ENCODE peak calls at places on chromosomes 16 and 17, in four cellular contexts. Y is stimulated activated CD8-positive, alpha-beta memory T cell treated with anti-CD3 and anti-CD28 coated beads, Interleukin-4, amount 100 ng/mL, for 24 hours; C is CD4-positive, alpha-beta T cell; R is stimulated activated CD4-positive, alpha-beta T cell treated with anti-CD3 and anti-CD28 coated beads, Interleukin-4, amount 100 ng/mL, for 24 hours. M is an unnamed sample.

GRCh38 chr16:1923299-1924034 is 5.3 kb upstream of the HS3ST6 start:
- DNase-seq in C (no peak), Y (no peak), R (no peak), M (no peak)

GRCh38 chr17:39051001-39051605 is 83.9 kb upstream of the FBXO47 start:
- DNase-seq in R (no peak), Y (no peak), C (no peak), M (no peak)

GRCh38 chr16:57306676-57307341 is 22.3 kb upstream of the PLLP start:
- DNase-seq in C (no peak), R (no peak), Y (no peak), M (no peak)

GRCh38 chr17:3529817-3530741 is 27.5 kb downstream of the TRPV3 start:
- DNase-seq in C (no peak), R (no peak), Y (no peak), M (no peak)

GRCh38 chr17:6070895-6071511 is 824 bp downstream of the WSCD1 start:
- DNase-seq in Y (no peak), R (no peak), C (no peak), M (no peak)

GRCh38 chr17:48307814-48308411 is 122.1 kb downstream of the SKAP1 start:
- DNase-seq in R (peak; percentile 59), C (peak; percentile 34), Y (peak; percentile 24), M (peak; percentile 58)

GRCh38 chr17:17712268-17712924 is 31.1 kb downstream of the RAI1 start:
- DNase-seq in Y (no peak), C (no peak), R (no peak), M (no peak)

GRCh38 chr16:84827897-84828296 is 8.1 kb downstream of the CRISPLD2 start:
- DNase-seq in Y (no peak), R (no peak), C (no peak), M (no peak)

GRCh38 chr16:56120447-56121155 is 70.7 kb upstream of the GNAO1 start:
- DNase-seq in R (no peak), Y (no peak), C (no peak), M (no peak)

GRCh38 chr16:87927195-87927562 is 9.2 kb downstream of the CA5A start:
- DNase-seq in R (no peak), Y (no peak), C (no peak), M (no peak)

GRCh38 chr16:77214411-77215138 is 15.4 kb downstream of the SYCE1L start:
- DNase-seq in Y (no peak), C (no peak), R (no peak), M (no peak)

GRCh38 chr17:57902800-57903759 is 52.1 kb downstream of the CUEDC1 start:
- DNase-seq in Y (no peak), C (no peak), R (no peak), M (no peak)

GRCh38 chr17:81228420-81228819 is 5.7 kb upstream of the CEP131 start:
- DNase-seq in Y (no peak), R (no peak), C (no peak), M (no peak)

GRCh38 chr17:31163091-31163781 is 68.5 kb downstream of the NF1 start:
- DNase-seq in C (no peak), Y (no peak), R (no peak), M (no peak)

GRCh38 chr17:47891545-47892088 is 4.4 kb upstream of the SP2 start:
- DNase-seq in C (no peak), Y (no peak), R (no peak), M (no peak)

GRCh38 chr16:11379420-11379819 is 34.2 kb downstream of the RMI2 start:
- DNase-seq in Y (no peak), R (peak; percentile 56), C (no peak), M (no peak)

GRCh38 chr16:83952587-83952939 is 477 bp upstream of the OSGIN1 start:
- DNase-seq in R (no peak), C (no peak), Y (no peak), M (no peak)

GRCh38 chr17:63835167-63835720 is 7.2 kb downstream of the SMARCD2 start:
- DNase-seq in R (no peak), C (no peak), Y (no peak), M (no peak)

GRCh38 chr16:22195695-22196558 is 10.2 kb upstream of the EEF2K start:
- DNase-seq in R (peak; percentile 93), Y (peak; percentile 77), C (peak; percentile 82), M (peak; percentile 92)

GRCh38 chr17:27462714-27463113 is 6.5 kb downstream of the KSR1 start:
- DNase-seq in R (no peak), Y (no peak), C (no peak), M (no peak)

GRCh38 chr16:83963277-83964119 is 4.5 kb upstream of the NECAB2 start:
- DNase-seq in Y (no peak), C (no peak), R (no peak), M (no peak)